ENCODE peak calls at places on chromosomes 12 and 14, in seven cellular contexts. One of them, this sample, is unnamed.

GRCh38 chr12:24780969-24781368 is 167.9 kb downstream of the BCAT1 start:
- DNase-seq in occipital lobe: no peak
- DNase-seq in coronary artery: no peak
- DNase-seq in HuH-7.5: no peak
- DNase-seq in NCI-H1417: peak
- DNase-seq in CD8-positive, alpha-beta T cell: no peak
- DNase-seq in hepatocyte: no peak
- DNase-seq in this sample: no peak

GRCh38 chr14:77051101-77051500 is 22.6 kb upstream of the IRF2BPL start:
- DNase-seq in HuH-7.5: no peak
- DNase-seq in NCI-H1417: no peak
- DNase-seq in CD8-positive, alpha-beta T cell: no peak
- DNase-seq in hepatocyte: no peak
- DNase-seq in coronary artery: peak
- DNase-seq in occipital lobe: no peak
- DNase-seq in this sample: no peak

GRCh38 chr14:100898935-100899840 is 4.3 kb downstream of the RTL1 start:
- DNase-seq in coronary artery: peak
- DNase-seq in occipital lobe: no peak
- DNase-seq in HuH-7.5: no peak
- DNase-seq in CD8-positive, alpha-beta T cell: no peak
- DNase-seq in hepatocyte: peak
- DNase-seq in NCI-H1417: peak
- DNase-seq in this sample: peak

GRCh38 chr12:95736631-95737030 is 53.9 kb downstream of the NTN4 start:
- DNase-seq in CD8-positive, alpha-beta T cell: no peak
- DNase-seq in occipital lobe: no peak
- DNase-seq in NCI-H1417: no peak
- DNase-seq in coronary artery: no peak
- DNase-seq in HuH-7.5: no peak
- DNase-seq in hepatocyte: no peak
- DNase-seq in this sample: no peak

GRCh38 chr12:116832353-116832752 is 48.9 kb downstream of the HRK start:
- DNase-seq in hepatocyte: no peak
- DNase-seq in HuH-7.5: no peak
- DNase-seq in coronary artery: no peak
- DNase-seq in NCI-H1417: no peak
- DNase-seq in occipital lobe: no peak
- DNase-seq in CD8-positive, alpha-beta T cell: no peak
- DNase-seq in this sample: no peak

GRCh38 chr12:85036736-85037135 is 585 bp downstream of the LRRIQ1 start:
- DNase-seq in hepatocyte: no peak
- DNase-seq in NCI-H1417: peak
- DNase-seq in HuH-7.5: no peak
- DNase-seq in occipital lobe: no peak
- DNase-seq in CD8-positive, alpha-beta T cell: no peak
- DNase-seq in coronary artery: no peak
- DNase-seq in this sample: no peak

GRCh38 chr12:105705765-105706164 is 375.3 kb downstream of the C12orf75 start:
- DNase-seq in occipital lobe: no peak
- DNase-seq in CD8-positive, alpha-beta T cell: no peak
- DNase-seq in NCI-H1417: peak
- DNase-seq in coronary artery: no peak
- DNase-seq in HuH-7.5: no peak
- DNase-seq in hepatocyte: peak
- DNase-seq in this sample: peak

GRCh38 chr14:100386846-100387245 is 63.7 kb downstream of the SLC25A47 start:
- DNase-seq in coronary artery: no peak
- DNase-seq in HuH-7.5: no peak
- DNase-seq in NCI-H1417: no peak
- DNase-seq in CD8-positive, alpha-beta T cell: no peak
- DNase-seq in hepatocyte: no peak
- DNase-seq in occipital lobe: no peak
- DNase-seq in this sample: no peak

GRCh38 chr14:100143934-100144333 is 15.5 kb downstream of the DEGS2 start:
- DNase-seq in occipital lobe: no peak
- DNase-seq in coronary artery: no peak
- DNase-seq in CD8-positive, alpha-beta T cell: no peak
- DNase-seq in NCI-H1417: no peak
- DNase-seq in hepatocyte: no peak
- DNase-seq in HuH-7.5: no peak
- DNase-seq in this sample: no peak

GRCh38 chr14:91154851-91155625 is 41.2 kb downstream of the DGLUCY start:
- DNase-seq in NCI-H1417: peak
- DNase-seq in occipital lobe: no peak
- DNase-seq in coronary artery: no peak
- DNase-seq in hepatocyte: peak
- DNase-seq in HuH-7.5: no peak
- DNase-seq in CD8-positive, alpha-beta T cell: peak
- DNase-seq in this sample: no peak

GRCh38 chr12:46153267-46153872 is 115.5 kb downstream of the SLC38A1 start:
- DNase-seq in HuH-7.5: no peak
- DNase-seq in coronary artery: no peak
- DNase-seq in hepatocyte: peak
- DNase-seq in occipital lobe: no peak
- DNase-seq in NCI-H1417: peak
- DNase-seq in CD8-positive, alpha-beta T cell: no peak
- DNase-seq in this sample: no peak

GRCh38 chr12:112986291-112986800 is 8.0 kb downstream of the OAS2 start:
- DNase-seq in occipital lobe: no peak
- DNase-seq in coronary artery: peak
- DNase-seq in CD8-positive, alpha-beta T cell: peak
- DNase-seq in hepatocyte: no peak
- DNase-seq in HuH-7.5: no peak
- DNase-seq in NCI-H1417: no peak
- DNase-seq in this sample: no peak

GRCh38 chr12:53078425-53079225 is 565 bp downstream of the SPRYD3 start:
- DNase-seq in CD8-positive, alpha-beta T cell: no peak
- DNase-seq in coronary artery: no peak
- DNase-seq in NCI-H1417: no peak
- DNase-seq in hepatocyte: no peak
- DNase-seq in occipital lobe: no peak
- DNase-seq in HuH-7.5: no peak
- DNase-seq in this sample: no peak

GRCh38 chr12:54368709-54369596 is 4.7 kb upstream of the GPR84 start:
- DNase-seq in NCI-H1417: peak
- DNase-seq in coronary artery: peak
- DNase-seq in HuH-7.5: peak
- DNase-seq in CD8-positive, alpha-beta T cell: peak
- DNase-seq in hepatocyte: peak
- DNase-seq in occipital lobe: peak
- DNase-seq in this sample: peak

GRCh38 chr12:51923506-51924365 is 16.4 kb downstream of the ACVRL1 start:
- DNase-seq in occipital lobe: no peak
- DNase-seq in hepatocyte: peak
- DNase-seq in NCI-H1417: no peak
- DNase-seq in coronary artery: no peak
- DNase-seq in CD8-positive, alpha-beta T cell: peak
- DNase-seq in HuH-7.5: peak
- DNase-seq in this sample: peak

This sample was measured in H9.